ENCODE peak calls at places on chromosome 15, in six cellular contexts. B is BJ; M is right cardiac atrium; K is Right ventricle myocardium inferior; Z is CD8-positive, alpha-beta memory T cell; S is germinal center. J is an unnamed sample.

GRCh38 chr15:78565951-78566774 is 843 bp downstream of the CHRNA5 start:
- DNase-seq in B (no peak), M (no peak), K (no peak), Z (no peak), S (no peak), J (no peak)

GRCh38 chr15:62582580-62582979 is 417.5 kb upstream of the C2CD4B start:
- DNase-seq in B (no peak), M (no peak), K (no peak), Z (no peak), S (no peak), J (no peak)

GRCh38 chr15:90342655-90343054 is 9.4 kb upstream of the ZNF774 start:
- DNase-seq in B (no peak), M (no peak), K (no peak), Z (no peak), S (no peak), J (no peak)

GRCh38 chr15:36234743-36235142 is 344.7 kb upstream of the CDIN1 start:
- DNase-seq in B (no peak), M (no peak), K (no peak), Z (no peak), S (no peak), J (no peak)

GRCh38 chr15:67510597-67511225 is 10.2 kb upstream of the C15orf61 start:
- DNase-seq in B (peak), M (no peak), K (no peak), Z (no peak), S (no peak), J (no peak)

GRCh38 chr15:52290329-52290728 is 5.3 kb downstream of the MYO5C start:
- DNase-seq in B (no peak), M (no peak), K (no peak), Z (no peak), S (no peak), J (peak)

GRCh38 chr15:51874751-51875644 is 45.5 kb downstream of the TMOD3 start:
- DNase-seq in B (peak), M (peak), K (no peak), Z (no peak), S (no peak), J (no peak)

GRCh38 chr15:75659928-75660645 is 12.4 kb downstream of the SNX33 start:
- DNase-seq in B (no peak), M (no peak), K (no peak), Z (no peak), S (no peak), J (no peak)

GRCh38 chr15:42270996-42271395 is 2.0 kb upstream of the GANC start:
- DNase-seq in B (no peak), M (no peak), K (no peak), Z (no peak), S (no peak), J (no peak)

GRCh38 chr15:37359495-37360290 is 259.3 kb upstream of the MEIS2 start:
- DNase-seq in B (no peak), M (no peak), K (no peak), Z (no peak), S (no peak), J (no peak)

GRCh38 chr15:43125095-43125661 is 8.2 kb upstream of the TMEM62 start:
- DNase-seq in B (no peak), M (no peak), K (no peak), Z (no peak), S (no peak), J (no peak)

GRCh38 chr15:101541501-101542292 is 52.2 kb upstream of the PCSK6 start:
- DNase-seq in B (no peak), M (no peak), K (no peak), Z (no peak), S (no peak), J (no peak)

GRCh38 chr15:58746174-58746573 is 3.3 kb downstream of the ADAM10 start:
- DNase-seq in B (no peak), M (no peak), K (no peak), Z (no peak), S (no peak), J (no peak)

GRCh38 chr15:64071931-64072765 is 21.5 kb downstream of the CIAO2A start:
- DNase-seq in B (no peak), M (no peak), K (no peak), Z (no peak), S (no peak), J (no peak)

GRCh38 chr15:90261811-90262210 is 3.7 kb upstream of the NGRN start:
- DNase-seq in B (no peak), M (no peak), K (no peak), Z (no peak), S (no peak), J (no peak)

GRCh38 chr15:45456212-45457106 is 66.1 kb downstream of the SLC30A4 start:
- DNase-seq in B (peak), M (peak), K (no peak), Z (peak), S (peak), J (peak)